ENCODE peak calls at places on chromosomes 2 and 18, in five cellular contexts. L is activated T-helper 1 cell treated with Interleukin-2 at 50 U/mL for 16 hours; B is left ventricle myocardium inferior; J is activated CD4-positive, alpha-beta T cell treated with anti-CD3 and anti-CD28 coated beads, Interleukin-2, amount 10 ng/mL, durations not matched to agents 7 days and 5 days; R is NCI-H2081. K is an unnamed sample.

GRCh38 chr2:66446178-66446860 is 11.4 kb downstream of the MEIS1 start:
- DNase-seq in R (no peak), B (peak; percentile 44), L (no peak), J (no peak), K (peak; percentile 41)

GRCh38 chr2:74982581-74982980 is 24.1 kb downstream of the POLE4 start:
- DNase-seq in B (no peak), J (no peak), R (peak; percentile 17), L (no peak), K (no peak)

GRCh38 chr2:25314514-25315315 is 27.0 kb downstream of the DNMT3A start:
- DNase-seq in L (peak; percentile 50), B (peak; percentile 77), R (peak; percentile 73), J (peak; percentile 84), K (peak; percentile 88)

GRCh38 chr2:190408538-190409271 is 550 bp downstream of the MFSD6 start:
- DNase-seq in L (peak; percentile 66), J (peak; percentile 77), B (peak; percentile 28), R (peak; percentile 91), K (peak; percentile 29)

GRCh38 chr2:106607371-106607770 is 120.2 kb downstream of the CD8B2 start:
- DNase-seq in L (no peak), J (no peak), B (no peak), R (no peak), K (no peak)

GRCh38 chr2:2757764-2758163 is 426.7 kb upstream of the MYT1L start:
- DNase-seq in L (no peak), J (no peak), R (no peak), B (no peak), K (no peak)

GRCh38 chr18:67265464-67266245 is 250.9 kb downstream of the DSEL start:
- DNase-seq in J (peak; percentile 15), R (no peak), L (no peak), B (no peak), K (no peak)

GRCh38 chr2:227614246-227614645 is 394 bp downstream of the SCYGR3 start:
- DNase-seq in J (no peak), B (no peak), R (no peak), L (no peak), K (no peak)